ENCODE peak calls at places on chromosomes 2 and 18, in five cellular contexts. Q is GM10248, F is foreskin fibroblast, W is WTC11, H is AG09309. G is an unnamed sample.

GRCh38 chr18:54883816-54884604 is 55.7 kb downstream of the RAB27B start:
- DNase-seq in Q (no peak), W (no peak), F (peak; percentile 27), H (no peak), G (no peak)

GRCh38 chr2:65072181-65072970 is 16.2 kb downstream of the CEP68 start:
- DNase-seq in Q (peak; percentile 47), H (no peak), W (no peak), F (no peak), G (no peak)

GRCh38 chr2:113818382-113818951 is 62.0 kb upstream of the SLC35F5 start:
- DNase-seq in F (peak; percentile 96), Q (no peak), W (peak; percentile 20), H (peak; percentile 99), G (peak; percentile 54)

GRCh38 chr2:170843656-170844055 is 27.0 kb downstream of the GAD1 start:
- DNase-seq in H (peak; percentile 32), F (peak; percentile 85), Q (no peak), W (no peak), G (no peak)

GRCh38 chr18:57898506-57899124 is 95.5 kb upstream of the ATP8B1 start:
- DNase-seq in F (peak; percentile 91), Q (no peak), H (peak; percentile 91), W (no peak), G (no peak)

GRCh38 chr2:72788756-72789155 is 37.1 kb downstream of the EXOC6B start:
- DNase-seq in W (no peak), Q (no peak), F (peak; percentile 83), H (peak; percentile 20), G (no peak)

GRCh38 chr18:45275367-45276113 is 339.7 kb upstream of the SLC14A2 start:
- DNase-seq in W (no peak), Q (no peak), F (peak; percentile 66), H (no peak), G (no peak)

GRCh38 chr2:240297553-240298315 is 137.7 kb upstream of the GPC1 start:
- DNase-seq in Q (no peak), W (no peak), H (no peak), F (no peak), G (no peak)

GRCh38 chr2:178514664-178515063 is 34.4 kb downstream of the PLEKHA3 start:
- DNase-seq in W (no peak), H (no peak), F (peak; percentile 47), Q (no peak), G (no peak)

GRCh38 chr2:188604579-188604978 is 312.9 kb downstream of the GULP1 start:
- DNase-seq in Q (no peak), H (no peak), W (no peak), F (no peak), G (no peak)

GRCh38 chr2:62176771-62177170 is 19.1 kb upstream of the B3GNT2 start:
- DNase-seq in F (no peak), H (no peak), W (no peak), Q (no peak), G (no peak)

GRCh38 chr2:191995285-191995684 is 148.4 kb upstream of the CAVIN2 start:
- DNase-seq in H (no peak), W (no peak), Q (no peak), F (peak; percentile 51), G (no peak)

GRCh38 chr2:191646612-191646902 is 31.4 kb upstream of the NABP1 start:
- DNase-seq in Q (no peak), F (no peak), H (no peak), W (no peak), G (no peak)

GRCh38 chr18:57447154-57447621 is 12.0 kb downstream of the ONECUT2 start:
- DNase-seq in W (peak; percentile 85), Q (no peak), F (peak; percentile 57), H (no peak), G (no peak)

GRCh38 chr2:108428286-108429009 is 20.6 kb upstream of the GCC2 start:
- DNase-seq in F (no peak), H (no peak), Q (no peak), W (no peak), G (no peak)

GRCh38 chr2:177772529-177772928 is 300.0 kb downstream of the PDE11A start:
- DNase-seq in Q (peak; percentile 22), H (no peak), W (no peak), F (peak; percentile 45), G (no peak)

GRCh38 chr2:176569574-176569973 is 300.3 kb downstream of the MTX2 start:
- DNase-seq in Q (no peak), H (no peak), W (no peak), F (no peak), G (no peak)

GRCh38 chr2:198471291-198471690 is 666.9 kb downstream of the PLCL1 start:
- DNase-seq in F (no peak), H (no peak), Q (no peak), W (no peak), G (no peak)

GRCh38 chr2:223760838-223761502 is 76.4 kb downstream of the AP1S3 start:
- DNase-seq in Q (peak; percentile 22), H (peak; percentile 41), W (peak; percentile 25), F (peak; percentile 92), G (no peak)

GRCh38 chr2:179311071-179311470 is 46.4 kb upstream of the SESTD1 start:
- DNase-seq in Q (no peak), H (no peak), F (no peak), W (no peak), G (peak; percentile 23)

GRCh38 chr18:10453885-10454772 is at the start of gene APCDD1:
- DNase-seq in F (peak; percentile 80), W (peak; percentile 70), H (no peak), Q (peak; percentile 35), G (peak; percentile 73)

GRCh38 chr2:200032895-200033294 is 77.5 kb downstream of the MAIP1 start:
- DNase-seq in W (no peak), H (no peak), Q (no peak), F (no peak), G (no peak)

GRCh38 chr2:45441571-45441970 is 169.5 kb downstream of the SRBD1 start:
- DNase-seq in Q (no peak), W (no peak), F (no peak), H (no peak), G (no peak)

GRCh38 chr2:45442026-45442425 is 169.0 kb downstream of the SRBD1 start:
- DNase-seq in Q (no peak), H (no peak), W (no peak), F (no peak), G (no peak)

GRCh38 chr2:45438872-45439665 is 172.0 kb downstream of the SRBD1 start:
- DNase-seq in F (no peak), W (no peak), H (no peak), Q (no peak), G (no peak)

GRCh38 chr2:45443012-45443411 is 168.1 kb downstream of the SRBD1 start:
- DNase-seq in Q (no peak), F (no peak), W (no peak), H (no peak), G (no peak)

DNA sequence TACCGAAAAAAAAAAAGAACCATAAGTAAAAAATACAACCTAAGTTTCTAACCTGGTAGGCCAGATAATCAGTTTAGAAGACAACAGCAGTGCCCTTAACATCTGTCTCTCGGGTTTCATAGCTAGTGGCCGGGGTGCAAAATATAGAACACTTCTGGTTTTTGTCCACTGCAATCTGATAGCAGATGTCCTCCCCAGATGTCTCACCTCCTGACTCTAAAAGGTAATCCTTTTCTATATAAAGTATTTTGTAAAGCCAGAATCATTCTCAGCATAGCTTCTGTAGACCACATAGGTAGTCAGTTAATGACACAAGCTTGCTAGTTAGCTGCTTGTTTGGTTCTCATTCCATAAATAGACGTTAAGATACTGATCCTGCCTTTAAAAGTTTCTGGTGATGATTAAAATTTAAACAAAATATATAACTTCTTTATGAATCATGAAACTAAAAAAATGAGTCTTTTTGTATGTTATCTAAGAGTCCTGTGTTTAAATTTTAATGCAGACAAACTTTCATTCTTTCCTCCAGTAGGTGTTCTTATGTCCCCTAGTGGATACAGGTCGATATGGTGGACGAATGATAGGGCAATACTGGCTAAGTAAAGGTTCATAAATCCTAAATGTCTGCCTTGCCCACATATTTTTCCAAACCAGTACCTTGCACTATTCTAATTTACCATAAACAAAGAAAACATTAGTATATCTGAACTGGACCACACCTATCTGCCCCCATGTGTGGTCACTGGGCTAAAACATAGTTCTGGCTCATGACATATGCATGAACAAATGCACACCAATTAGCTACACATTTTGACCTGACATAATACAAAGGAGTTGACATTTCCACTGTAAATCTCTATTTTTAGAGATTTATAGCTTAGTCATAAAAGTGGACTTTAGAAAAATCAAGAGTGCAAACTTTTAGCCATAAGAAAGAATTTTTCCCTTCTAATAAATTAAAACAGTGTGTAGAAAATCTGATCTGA is 171.0 kb downstream of the SRBD1 start:
- DNase-seq in H (peak; percentile 35), Q (peak; percentile 17), W (no peak), F (peak; percentile 15), G (no peak)
- TF ChIP-seq CTCF in H (peak; percentile 36), Q (peak; percentile 8), W (no peak), F (no peak), G (no peak)

GRCh38 chr2:219557320-219557719 is 13.5 kb downstream of the TMEM198 start:
- DNase-seq in H (no peak), W (no peak), Q (no peak), F (no peak), G (no peak)
- TF ChIP-seq CTCF in H (no peak), W (no peak), Q (no peak), F (no peak), G (no peak)

GRCh38 chr18:8756571-8756970 is 51.2 kb downstream of the MTCL1 start:
- DNase-seq in W (no peak), F (no peak), H (no peak), Q (no peak), G (no peak)
- TF ChIP-seq CTCF in W (no peak), F (no peak), H (no peak), Q (no peak), G (no peak)

DNA sequence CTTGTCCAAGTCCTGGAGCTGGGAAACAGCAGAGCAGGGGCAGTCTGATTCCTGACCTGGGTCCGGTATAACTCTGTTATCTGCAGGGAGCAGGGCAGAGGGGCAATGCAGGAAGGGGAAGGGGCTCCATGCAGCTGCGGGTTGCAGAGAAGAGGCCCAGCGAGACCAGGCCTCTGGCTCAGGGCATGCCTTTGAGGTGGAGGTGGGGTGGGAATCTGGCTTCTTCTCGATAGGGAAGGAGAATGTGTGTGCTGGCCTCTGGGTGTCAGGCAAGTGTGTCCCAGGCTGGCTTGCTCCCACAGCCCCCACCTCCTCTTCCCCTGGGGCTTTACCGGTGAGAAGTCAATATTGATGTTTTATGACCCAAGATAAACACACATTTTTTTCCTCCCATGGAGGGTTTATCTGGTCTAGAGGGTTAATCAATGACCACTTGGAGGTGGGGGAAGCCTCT is 187.1 kb upstream of the HAAO start:
- DNase-seq in Q (no peak), W (no peak), H (no peak), F (no peak), G (no peak)
- TF ChIP-seq CTCF in Q (no peak), W (no peak), H (no peak), F (no peak), G (no peak)

GRCh38 chr2:74002515-74003391 is 18.0 kb downstream of the TET3 start:
- DNase-seq in W (peak; percentile 84), H (no peak), Q (peak; percentile 95), F (peak; percentile 96), G (peak; percentile 96)
- TF ChIP-seq CTCF in W (no peak), H (no peak), Q (no peak), F (no peak), G (no peak)

G was measured in WERI-Rb-1.